ENCODE peak calls at places on chromosomes 5 and 9, in ten cellular contexts. C is activated CD4-positive, alpha-beta memory T cell treated with anti-CD3 and anti-CD28 coated beads for 36 hours; I is GM04503; P is body of pancreas; E is hippocampal formation; A is midbrain; H is fibroblast of pulmonary artery; T is NT2/D1; J is HTR-8/SVneo; Z is tibial artery. X is an unnamed sample.

GRCh38 chr9:132531187-132531586 is 51.2 kb upstream of the BARHL1 start:
- DNase-seq in C (no peak), I (no peak), P (no peak), E (no peak), A (no peak), H (no peak), T (no peak), J (no peak), Z (no peak), X (no peak)

GRCh38 chr5:157252741-157253465 is 13.0 kb upstream of the CYFIP2 start:
- DNase-seq in C (peak; percentile 83), I (no peak), P (no peak), E (no peak), A (no peak), H (peak; percentile 7), T (no peak), J (no peak), Z (no peak), X (no peak)

GRCh38 chr9:114291886-114292590 is 30.9 kb upstream of the ORM1 start:
- DNase-seq in C (peak; percentile 3), I (no peak), P (no peak), E (no peak), A (no peak), H (no peak), T (no peak), J (no peak), Z (peak; percentile 40), X (no peak)

GRCh38 chr5:60208681-60209080 is 315.2 kb upstream of the PDE4D start:
- DNase-seq in C (no peak), I (no peak), P (no peak), E (no peak), A (no peak), H (no peak), T (no peak), J (no peak), Z (no peak), X (no peak)

GRCh38 chr5:151670953-151671636 is 15.6 kb downstream of the SPARC start:
- DNase-seq in C (no peak), I (no peak), P (no peak), E (no peak), A (no peak), H (no peak), T (no peak), J (no peak), Z (peak; percentile 94), X (no peak)

GRCh38 chr5:142981886-142982820 is 212.0 kb downstream of the ARHGAP26 start:
- DNase-seq in C (no peak), I (no peak), P (peak; percentile 93), E (peak; percentile 62), A (peak; percentile 69), H (peak; percentile 79), T (peak; percentile 43), J (peak; percentile 30), Z (peak; percentile 86), X (peak; percentile 85)

GRCh38 chr9:14283276-14283675 is 30.7 kb downstream of the NFIB start:
- DNase-seq in C (no peak), I (no peak), P (no peak), E (no peak), A (no peak), H (no peak), T (no peak), J (no peak), Z (no peak), X (no peak)

GRCh38 chr5:40221796-40222195 is 457.9 kb upstream of the PTGER4 start:
- DNase-seq in C (no peak), I (peak; percentile 61), P (no peak), E (no peak), A (no peak), H (peak; percentile 35), T (no peak), J (peak; percentile 56), Z (no peak), X (no peak)

GRCh38 chr9:6640268-6641072 is 5.1 kb downstream of the GLDC start:
- DNase-seq in C (no peak), I (no peak), P (no peak), E (no peak), A (no peak), H (no peak), T (no peak), J (no peak), Z (no peak), X (no peak)

GRCh38 chr9:123318192-123318591 is 37.8 kb upstream of the CRB2 start:
- DNase-seq in C (peak; percentile 44), I (no peak), P (no peak), E (no peak), A (no peak), H (no peak), T (no peak), J (no peak), Z (no peak), X (peak; percentile 52)

GRCh38 chr9:34158362-34158869 is 20.4 kb upstream of the UBAP1 start:
- DNase-seq in C (no peak), I (peak; percentile 21), P (no peak), E (no peak), A (no peak), H (peak; percentile 71), T (no peak), J (no peak), Z (no peak), X (no peak)

GRCh38 chr5:37490411-37490810 is 111.3 kb downstream of the WDR70 start:
- DNase-seq in C (no peak), I (no peak), P (no peak), E (no peak), A (no peak), H (no peak), T (no peak), J (no peak), Z (no peak), X (no peak)

GRCh38 chr5:58185397-58186195 is 274.3 kb downstream of the PLK2 start:
- DNase-seq in C (no peak), I (no peak), P (no peak), E (no peak), A (no peak), H (no peak), T (no peak), J (no peak), Z (no peak), X (no peak)

GRCh38 chr5:95620870-95621838 is 1.3 kb downstream of the GPR150 start:
- DNase-seq in C (peak; percentile 63), I (no peak), P (peak; percentile 68), E (no peak), A (no peak), H (no peak), T (no peak), J (no peak), Z (peak; percentile 69), X (no peak)

GRCh38 chr5:135890867-135891266 is 4.8 kb downstream of the IL9 start:
- DNase-seq in C (peak; percentile 85), I (no peak), P (no peak), E (no peak), A (no peak), H (no peak), T (no peak), J (no peak), Z (no peak), X (no peak)

GRCh38 chr9:69044226-69045219 is 9.0 kb downstream of the FXN start:
- DNase-seq in C (peak; percentile 20), I (no peak), P (no peak), E (no peak), A (no peak), H (peak; percentile 58), T (peak; percentile 42), J (peak; percentile 51), Z (peak; percentile 29), X (no peak)

GRCh38 chr5:117425163-117425562 is 850.5 kb upstream of the SEMA6A start:
- DNase-seq in C (no peak), I (no peak), P (no peak), E (no peak), A (no peak), H (no peak), T (no peak), J (no peak), Z (no peak), X (no peak)

GRCh38 chr5:83470920-83471404 is 582 bp upstream of the VCAN start:
- DNase-seq in C (no peak), I (no peak), P (no peak), E (no peak), A (no peak), H (peak; percentile 22), T (no peak), J (no peak), Z (no peak), X (no peak)

GRCh38 chr5:18772475-18772874 is 1138.2 kb downstream of the TAF11L14 start:
- DNase-seq in C (peak; percentile 23), I (no peak), P (no peak), E (no peak), A (no peak), H (peak; percentile 2), T (no peak), J (peak; percentile 32), Z (no peak), X (no peak)

GRCh38 chr5:8457187-8458037 is 588.5 kb downstream of the MTRR start:
- DNase-seq in C (peak; percentile 83), I (peak; percentile 86), P (peak; percentile 87), E (peak; percentile 73), A (peak; percentile 82), H (peak; percentile 99), T (no peak), J (peak; percentile 100), Z (peak; percentile 97), X (peak; percentile 95)

GRCh38 chr9:133619791-133620190 is 10.6 kb upstream of the FAM163B start:
- DNase-seq in C (peak; percentile 76), I (no peak), P (no peak), E (no peak), A (peak; percentile 13), H (no peak), T (no peak), J (no peak), Z (no peak), X (peak; percentile 67)

GRCh38 chr5:150329881-150330876 is 27.3 kb upstream of the TCOF1 start:
- DNase-seq in C (no peak), I (no peak), P (no peak), E (no peak), A (no peak), H (no peak), T (no peak), J (no peak), Z (no peak), X (no peak)

GRCh38 chr9:135570456-135570855 is 8.9 kb downstream of the PAEP start:
- DNase-seq in C (no peak), I (no peak), P (no peak), E (no peak), A (no peak), H (no peak), T (no peak), J (no peak), Z (no peak), X (no peak)

GRCh38 chr9:121785673-121786542 is 134.5 kb downstream of the DAB2IP start:
- DNase-seq in C (peak; percentile 5), I (no peak), P (no peak), E (no peak), A (no peak), H (no peak), T (no peak), J (no peak), Z (no peak), X (no peak)

GRCh38 chr5:153672347-153673090 is 182.0 kb downstream of the GRIA1 start:
- DNase-seq in C (no peak), I (no peak), P (no peak), E (no peak), A (no peak), H (peak; percentile 68), T (no peak), J (no peak), Z (no peak), X (no peak)

GRCh38 chr9:101628173-101628572 is 33.4 kb upstream of the PPP3R2 start:
- DNase-seq in C (no peak), I (no peak), P (no peak), E (no peak), A (no peak), H (peak; percentile 13), T (no peak), J (no peak), Z (no peak), X (no peak)

GRCh38 chr9:34580358-34580757 is 9.2 kb downstream of the CNTFR start:
- DNase-seq in C (no peak), I (no peak), P (no peak), E (no peak), A (no peak), H (no peak), T (no peak), J (no peak), Z (no peak), X (no peak)

X was measured in pons.